ENCODE peak calls at places on chromosomes 12 and 14, in eight cellular contexts. L is mesenchymal stem cell; O is effector memory CD4-positive, alpha-beta T cell; I is neural progenitor cell; Q is GM23338; D is left ventricle myocardium inferior; H is CD8-positive, alpha-beta T cell; U is CD4-positive, alpha-beta memory T cell. G is an unnamed sample.

GRCh38 chr12:112450725-112451124 is 32.0 kb downstream of the PTPN11 start:
- DNase-seq in H (no peak), Q (no peak), O (no peak), D (no peak), I (no peak), U (no peak), L (no peak), G (no peak)

GRCh38 chr12:2963760-2964292 is 4.6 kb downstream of the TEAD4 start:
- DNase-seq in Q (peak), O (no peak), U (no peak), I (no peak), D (peak), H (no peak), L (peak), G (no peak)

GRCh38 chr14:90439874-90440442 is 43.1 kb downstream of the CALM1 start:
- DNase-seq in Q (peak), D (no peak), L (no peak), U (no peak), O (no peak), H (no peak), I (peak), G (no peak)

GRCh38 chr12:98002887-98003493 is 512.4 kb upstream of the TMPO start:
- DNase-seq in D (no peak), L (peak), Q (peak), I (peak), O (no peak), H (no peak), U (no peak), G (peak)

GRCh38 chr14:61560323-61560722 is 135.0 kb upstream of the HIF1A start:
- DNase-seq in L (peak), I (no peak), H (no peak), Q (no peak), U (no peak), O (no peak), D (no peak), G (no peak)

GRCh38 chr14:56660677-56661389 is 81.2 kb downstream of the TMEM260 start:
- DNase-seq in U (no peak), O (no peak), Q (peak), H (no peak), I (peak), D (no peak), L (no peak), G (no peak)

GRCh38 chr12:39990122-39991101 is 115.5 kb downstream of the SLC2A13 start:
- DNase-seq in I (peak), D (peak), H (peak), U (peak), O (peak), Q (peak), L (peak), G (no peak)

GRCh38 chr12:41907550-41907949 is 237.1 kb downstream of the GXYLT1 start:
- DNase-seq in U (no peak), H (no peak), D (no peak), O (no peak), L (no peak), I (no peak), Q (no peak), G (no peak)

GRCh38 chr14:70130498-70130897 is 58.3 kb downstream of the SLC8A3 start:
- DNase-seq in H (no peak), I (no peak), O (no peak), L (no peak), Q (no peak), D (no peak), U (no peak), G (no peak)

GRCh38 chr12:109944561-109944960 is 44.5 kb downstream of the TCHP start:
- DNase-seq in U (no peak), Q (no peak), H (no peak), L (no peak), O (no peak), D (no peak), I (no peak), G (no peak)

GRCh38 chr14:24237463-24237955 is 4.8 kb downstream of the GMPR2 start:
- DNase-seq in O (no peak), H (no peak), Q (no peak), L (no peak), U (no peak), D (no peak), I (no peak), G (no peak)

GRCh38 chr14:65849096-65849495 is 436.6 kb downstream of the FUT8 start:
- DNase-seq in O (no peak), Q (no peak), I (no peak), H (no peak), D (no peak), L (no peak), U (no peak), G (no peak)

GRCh38 chr12:104929926-104930325 is 28.2 kb downstream of the SLC41A2 start:
- DNase-seq in D (no peak), U (no peak), Q (no peak), I (no peak), H (no peak), O (no peak), L (peak), G (no peak)

GRCh38 chr14:64682173-64682710 is 22.0 kb upstream of the PLEKHG3 start:
- DNase-seq in Q (peak), H (no peak), D (peak), I (no peak), U (no peak), L (peak), O (no peak), G (peak)

GRCh38 chr12:29234965-29235364 is 85.9 kb downstream of the FAR2 start:
- DNase-seq in L (peak), Q (no peak), D (no peak), U (no peak), I (no peak), H (no peak), O (no peak), G (no peak)

GRCh38 chr12:104740668-104741067 is 217.4 kb downstream of the SLC41A2 start:
- DNase-seq in Q (no peak), L (no peak), H (no peak), O (no peak), U (no peak), I (no peak), D (no peak), G (peak)

GRCh38 chr14:57492859-57493258 is 798 bp downstream of the CCDC198 start:
- DNase-seq in I (no peak), O (no peak), U (no peak), D (no peak), L (peak), H (no peak), Q (no peak), G (no peak)

GRCh38 chr14:75271514-75271913 is 7.1 kb upstream of the FOS start:
- DNase-seq in L (no peak), U (no peak), D (no peak), O (no peak), Q (no peak), I (no peak), H (no peak), G (no peak)

GRCh38 chr12:75665216-75665615 is 153.8 kb upstream of the KRR1 start:
- DNase-seq in D (no peak), Q (no peak), H (no peak), L (peak), O (no peak), U (no peak), I (no peak), G (no peak)

GRCh38 chr14:103741876-103742275 is 26.3 kb downstream of the ZFYVE21 start:
- DNase-seq in O (no peak), U (no peak), D (no peak), H (no peak), I (no peak), Q (no peak), L (no peak), G (no peak)

GRCh38 chr12:71449373-71450070 is 9.9 kb downstream of the LGR5 start:
- DNase-seq in O (no peak), Q (no peak), D (no peak), U (no peak), I (no peak), H (no peak), L (no peak), G (no peak)

GRCh38 chr14:68479247-68479646 is 313.6 kb downstream of the ZFP36L1 start:
- DNase-seq in U (no peak), D (no peak), Q (no peak), L (peak), H (no peak), I (no peak), O (no peak), G (no peak)

GRCh38 chr12:124829008-124829707 is 34.5 kb downstream of the SCARB1 start:
- DNase-seq in Q (no peak), I (no peak), L (peak), H (no peak), D (no peak), U (no peak), O (no peak), G (no peak)

GRCh38 chr12:57063991-57064725 is 14.2 kb upstream of the MYO1A start:
- DNase-seq in Q (no peak), I (no peak), D (no peak), H (peak), O (peak), U (peak), L (no peak), G (no peak)

GRCh38 chr14:89625208-89625987 is 208.4 kb upstream of the FOXN3 start:
- DNase-seq in U (no peak), H (no peak), Q (no peak), D (peak), I (peak), O (no peak), L (no peak), G (no peak)

GRCh38 chr14:76832503-76832988 is 6.3 kb downstream of the LRRC74A start:
- DNase-seq in O (no peak), U (no peak), H (no peak), D (no peak), I (no peak), Q (no peak), L (no peak), G (no peak)

GRCh38 chr14:90573385-90574105 is 176.7 kb downstream of the CALM1 start:
- DNase-seq in H (no peak), I (no peak), L (no peak), O (no peak), U (no peak), Q (no peak), D (no peak), G (no peak)

GRCh38 chr14:97210202-97210601 is 413.0 kb downstream of the VRK1 start:
- DNase-seq in L (no peak), I (no peak), U (no peak), D (no peak), H (no peak), O (no peak), Q (no peak), G (no peak)

GRCh38 chr14:22598896-22599244 is 770 bp downstream of the ABHD4 start:
- DNase-seq in H (no peak), D (no peak), U (peak), O (peak), L (peak), Q (peak), I (peak), G (peak)

GRCh38 chr14:51518280-51518679 is 133.4 kb upstream of the FRMD6 start:
- DNase-seq in O (no peak), I (no peak), H (no peak), L (no peak), D (no peak), U (no peak), Q (no peak), G (no peak)
- H3K27ac ChIP-seq in O (no peak), I (no peak), H (no peak), L (no peak), D (peak), U (no peak), Q (no peak), G (no peak)

GRCh38 chr14:32027255-32027939 is 49.7 kb upstream of the ARHGAP5 start:
- DNase-seq in H (no peak), D (no peak), I (no peak), U (no peak), L (peak), Q (no peak), O (no peak), G (no peak)
- H3K27ac ChIP-seq in H (no peak), D (no peak), I (no peak), U (no peak), L (peak), Q (no peak), O (no peak), G (no peak)

DNA sequence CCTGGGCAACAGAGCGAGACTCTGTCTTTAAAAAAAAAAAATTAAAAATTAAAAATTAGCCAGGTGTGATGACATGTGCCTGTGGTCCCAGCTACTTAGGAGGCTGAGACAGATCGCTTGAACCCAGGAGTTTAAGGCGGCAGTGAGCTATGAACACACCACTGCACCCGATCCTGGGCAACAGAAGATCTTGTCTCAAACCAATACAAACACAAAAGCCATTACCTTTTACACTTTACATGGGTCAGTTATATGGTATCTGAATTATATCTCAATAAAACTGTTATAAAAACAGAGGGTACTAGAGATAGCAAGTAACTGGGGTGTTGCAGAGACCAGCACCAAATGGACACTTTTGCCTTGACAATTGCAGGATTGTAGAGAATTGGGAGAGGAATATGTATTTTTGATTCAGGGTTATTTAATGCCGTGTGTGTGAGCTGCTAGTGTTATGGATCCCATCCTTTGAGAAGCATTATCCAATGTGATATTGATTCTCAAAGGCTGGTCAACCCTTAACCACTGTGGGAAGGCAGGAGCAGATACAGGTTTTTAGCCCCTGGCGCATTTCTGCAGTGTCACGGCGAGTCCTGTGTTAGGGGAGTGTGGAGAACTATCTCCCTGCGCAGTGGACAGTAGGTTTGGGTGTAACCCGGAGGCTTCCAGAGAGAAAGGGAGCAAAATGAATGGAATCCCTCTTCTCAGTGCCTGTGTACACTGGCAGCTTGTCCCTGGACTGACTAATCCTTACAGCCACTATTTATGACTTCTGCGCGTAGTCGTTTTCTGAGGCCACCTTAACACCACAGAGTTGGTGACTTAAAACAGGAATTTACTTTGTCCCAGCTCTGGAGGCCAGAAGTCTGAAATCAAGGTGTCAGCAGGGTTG is 4.3 kb downstream of the PSMD9 start:
- DNase-seq in U (no peak), O (no peak), H (no peak), D (no peak), I (no peak), Q (no peak), L (no peak), G (no peak)
- H3K27ac ChIP-seq in U (no peak), O (no peak), H (no peak), D (no peak), I (no peak), Q (no peak), L (no peak), G (no peak)

GRCh38 chr14:34462132-34462893 is at the start of gene SPTSSA:
- DNase-seq in D (peak), Q (peak), I (peak), U (peak), H (peak), O (peak), L (peak), G (peak)

GRCh38 chr14:34463598-34463961 is 1.5 kb upstream of the SPTSSA start:
- DNase-seq in Q (no peak), H (no peak), D (no peak), I (no peak), U (no peak), L (no peak), O (no peak), G (no peak)

GRCh38 chr14:34460295-34460694 is 1.7 kb downstream of the SPTSSA start:
- DNase-seq in I (no peak), O (no peak), Q (no peak), D (no peak), L (no peak), H (no peak), U (no peak), G (no peak)

GRCh38 chr14:34460841-34461240 is 1.2 kb downstream of the SPTSSA start:
- DNase-seq in D (no peak), H (no peak), L (peak), U (no peak), I (peak), Q (no peak), O (no peak), G (no peak)

GRCh38 chr14:34461334-34462131 is 507 bp downstream of the SPTSSA start:
- DNase-seq in O (no peak), L (peak), U (no peak), H (peak), I (peak), Q (peak), D (peak), G (peak)
- H3K27ac ChIP-seq in O (peak), L (peak), U (peak), H (peak), I (peak), Q (peak), D (peak), G (peak)

GRCh38 chr12:51224625-51225024 is 6.8 kb upstream of the POU6F1 start:
- DNase-seq in I (no peak), D (no peak), L (no peak), O (no peak), U (no peak), Q (no peak), H (no peak), G (no peak)

GRCh38 chr12:51225800-51226199 is 7.9 kb upstream of the POU6F1 start:
- DNase-seq in I (no peak), O (no peak), Q (no peak), D (no peak), U (no peak), L (no peak), H (no peak), G (no peak)

GRCh38 chr12:51227962-51228361 is 10.1 kb upstream of the POU6F1 start:
- DNase-seq in L (no peak), I (no peak), D (no peak), H (no peak), U (no peak), O (no peak), Q (no peak), G (no peak)

GRCh38 chr12:51232642-51233041 is 6.0 kb upstream of the DAZAP2 start:
- DNase-seq in Q (no peak), I (no peak), D (no peak), O (no peak), U (no peak), L (no peak), H (no peak), G (no peak)

DNA sequence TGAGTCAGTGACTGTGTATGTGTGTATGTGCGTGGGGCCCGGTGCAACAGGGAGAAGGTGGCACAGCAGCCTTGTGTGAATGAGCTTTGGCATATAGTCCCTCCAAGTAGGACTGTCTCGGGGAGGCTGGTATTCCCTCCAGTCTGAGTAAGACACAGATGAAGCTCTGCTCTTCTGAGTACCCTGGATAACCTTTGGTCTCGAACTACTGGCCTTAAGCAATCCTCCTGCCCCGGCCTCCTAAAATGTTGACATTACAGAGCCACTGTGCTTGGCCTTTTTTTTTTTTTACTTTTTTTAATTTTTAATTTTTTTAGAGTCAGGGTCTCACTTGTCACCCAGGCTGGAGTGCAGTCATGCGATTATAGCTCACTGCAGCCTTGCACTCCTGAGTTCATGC is 9.5 kb upstream of the DAZAP2 start:
- DNase-seq in L (no peak), U (no peak), H (no peak), D (no peak), I (no peak), O (no peak), Q (no peak), G (no peak)
- H3K27ac ChIP-seq in L (no peak), U (no peak), H (no peak), D (no peak), I (no peak), O (no peak), Q (no peak), G (no peak)

DNA sequence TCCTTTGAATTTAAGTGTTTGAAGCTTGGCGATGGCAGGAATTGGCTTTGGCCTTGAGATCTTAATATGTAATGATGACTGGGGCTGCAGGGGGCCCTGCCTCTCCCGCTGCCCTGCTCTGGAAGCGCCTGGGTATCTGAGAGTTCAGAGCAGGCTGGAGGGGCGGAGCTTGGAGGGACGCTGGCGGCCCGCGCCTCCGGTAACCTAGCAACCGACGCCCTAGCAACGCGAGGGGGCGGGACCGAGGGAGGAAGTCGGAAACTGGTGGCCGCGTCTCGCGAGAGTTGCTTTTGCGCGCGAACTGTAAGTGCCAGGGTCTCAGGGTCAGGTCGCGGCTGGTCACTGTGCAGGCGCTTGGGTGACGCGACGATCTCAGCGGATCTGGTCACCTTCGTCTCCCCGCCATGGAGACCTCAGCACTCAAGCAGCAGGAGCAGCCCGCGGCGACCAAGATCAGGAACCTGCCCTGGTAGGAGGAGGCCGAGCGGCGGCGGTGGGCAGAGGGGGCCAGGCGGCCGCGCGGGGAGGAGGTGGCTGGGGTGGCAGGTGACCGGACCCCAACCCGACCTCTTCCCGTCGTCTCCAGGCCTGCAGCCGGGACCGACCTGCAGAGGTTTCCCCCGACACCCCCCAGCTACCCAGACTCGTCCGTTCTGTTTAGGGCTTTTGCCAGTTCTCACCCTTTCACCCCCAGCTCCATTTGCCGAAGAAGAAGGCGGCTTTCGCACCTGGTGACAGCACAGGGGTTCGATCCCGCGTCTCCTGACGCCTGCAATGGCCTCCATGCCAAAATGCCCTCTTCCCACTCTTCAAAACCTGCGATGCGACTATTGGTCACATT is at the start of gene RFC5:
- DNase-seq in Q (peak), L (peak), O (peak), D (peak), I (peak), U (peak), H (peak), G (peak)
- H3K27ac ChIP-seq in Q (no peak), L (no peak), O (peak), D (peak), I (no peak), U (peak), H (peak), G (peak)

GRCh38 chr12:12507121-12507520 is 55.5 kb downstream of the DUSP16 start:
- DNase-seq in D (no peak), Q (no peak), L (peak), O (no peak), H (no peak), I (no peak), U (no peak), G (no peak)
- H3K27ac ChIP-seq in D (peak), Q (peak), L (no peak), O (no peak), H (no peak), I (no peak), U (no peak), G (peak)

GRCh38 chr14:51484491-51484890 is 167.2 kb upstream of the FRMD6 start:
- DNase-seq in D (no peak), U (no peak), Q (no peak), I (no peak), L (no peak), O (no peak), H (no peak), G (no peak)

GRCh38 chr14:51488569-51489220 is 163.0 kb upstream of the FRMD6 start:
- DNase-seq in L (no peak), Q (no peak), H (no peak), I (no peak), D (no peak), O (no peak), U (no peak), G (no peak)

GRCh38 chr14:51482112-51482511 is 169.6 kb upstream of the FRMD6 start:
- DNase-seq in L (no peak), D (no peak), H (no peak), U (no peak), O (no peak), I (no peak), Q (no peak), G (no peak)

GRCh38 chr14:51487848-51488247 is 163.9 kb upstream of the FRMD6 start:
- DNase-seq in D (no peak), O (no peak), L (no peak), U (no peak), H (no peak), I (no peak), Q (no peak), G (no peak)

GRCh38 chr14:51485733-51486132 is 166.0 kb upstream of the FRMD6 start:
- DNase-seq in Q (no peak), U (no peak), L (no peak), H (no peak), O (no peak), D (no peak), I (no peak), G (no peak)
- H3K27ac ChIP-seq in Q (no peak), U (no peak), L (no peak), H (no peak), O (no peak), D (no peak), I (no peak), G (no peak)

G was measured in tibial artery.